ENCODE peak calls at places on chromosomes 16 and 17, in six cellular contexts. H, F, O, J, C and A are unnamed samples.

GRCh38 chr17:29677139-29677834 is 54.6 kb upstream of the CORO6 start:
- DNase-seq in J (no peak), O (no peak), H (no peak), F (no peak), C (peak), A (no peak)

GRCh38 chr17:5700791-5701190 is 116.5 kb upstream of the NLRP1 start:
- DNase-seq in H (no peak), F (no peak), O (no peak), C (no peak), J (no peak), A (no peak)

GRCh38 chr17:50956409-50956749 is 90.2 kb upstream of the TOB1 start:
- DNase-seq in O (no peak), H (no peak), C (no peak), J (no peak), F (no peak), A (no peak)

GRCh38 chr17:83125515-83126274 is 46.3 kb downstream of the METRNL start:
- DNase-seq in C (no peak), O (no peak), F (no peak), J (no peak), H (no peak), A (no peak)

GRCh38 chr17:34178047-34178446 is 77.0 kb upstream of the CCL2 start:
- DNase-seq in H (no peak), F (no peak), J (no peak), O (no peak), C (peak), A (no peak)

GRCh38 chr17:44556854-44557606 is at the start of gene FZD2:
- DNase-seq in J (peak), O (no peak), H (peak), C (peak), F (peak), A (no peak)

GRCh38 chr16:64409762-64410161 is 712.1 kb downstream of the CDH11 start:
- DNase-seq in H (peak), O (no peak), F (no peak), C (no peak), J (no peak), A (no peak)

GRCh38 chr17:4340914-4341615 is 25.4 kb downstream of the UBE2G1 start:
- DNase-seq in H (no peak), F (no peak), J (no peak), O (no peak), C (no peak), A (no peak)

GRCh38 chr17:2084129-2084765 is 29.3 kb downstream of the HIC1 start:
- DNase-seq in C (no peak), O (no peak), J (no peak), F (no peak), H (peak), A (no peak)

GRCh38 chr17:64938925-64939474 is 19.7 kb upstream of the LRRC37A3 start:
- DNase-seq in C (no peak), F (peak), J (no peak), H (peak), O (no peak), A (peak)

GRCh38 chr16:51553314-51553713 is 402.2 kb upstream of the SALL1 start:
- DNase-seq in O (no peak), H (no peak), F (no peak), C (no peak), J (no peak), A (no peak)

GRCh38 chr17:16346721-16347271 is 6.5 kb downstream of the CENPV start:
- DNase-seq in O (no peak), J (no peak), C (no peak), F (no peak), H (no peak), A (no peak)

GRCh38 chr17:49576121-49576905 is 642 bp downstream of the NXPH3 start:
- DNase-seq in H (peak), F (no peak), O (no peak), J (no peak), C (no peak), A (no peak)

GRCh38 chr16:49835116-49835880 is 20.6 kb downstream of the ZNF423 start:
- DNase-seq in O (no peak), H (no peak), C (no peak), J (no peak), F (no peak), A (no peak)

GRCh38 chr17:76417499-76418143 is 33.2 kb downstream of the SPHK1 start:
- DNase-seq in C (no peak), H (no peak), O (no peak), J (no peak), F (no peak), A (no peak)

GRCh38 chr17:46943511-46944393 is 20.8 kb downstream of the GOSR2 start:
- DNase-seq in O (no peak), J (no peak), F (no peak), C (no peak), H (peak), A (no peak)

GRCh38 chr16:86191663-86192062 is 292.7 kb downstream of the IRF8 start:
- DNase-seq in O (no peak), F (no peak), J (no peak), H (no peak), C (no peak), A (no peak)

GRCh38 chr17:53627511-53627910 is 195.2 kb upstream of the KIF2B start:
- DNase-seq in J (no peak), H (no peak), O (no peak), C (no peak), F (no peak), A (no peak)

GRCh38 chr17:45273551-45273957 is 11.7 kb upstream of the SPATA32 start:
- DNase-seq in H (no peak), O (no peak), F (no peak), C (no peak), J (no peak), A (no peak)

GRCh38 chr16:3706253-3707145 is 10.8 kb downstream of the TRAP1 start:
- DNase-seq in J (no peak), O (no peak), C (no peak), H (no peak), F (no peak), A (no peak)

GRCh38 chr17:82962163-82962720 is 117.2 kb upstream of the METRNL start:
- DNase-seq in C (no peak), O (no peak), F (no peak), H (no peak), J (no peak), A (no peak)

GRCh38 chr17:75785770-75786538 is 1.3 kb downstream of the UNK start:
- DNase-seq in O (no peak), J (no peak), F (no peak), C (peak), H (no peak), A (no peak)

GRCh38 chr17:28720247-28720996 is 637 bp downstream of the RPL23A start:
- DNase-seq in O (no peak), C (peak), J (no peak), F (no peak), H (no peak), A (no peak)

GRCh38 chr16:83335076-83335475 is 472.7 kb upstream of the HSBP1 start:
- DNase-seq in C (no peak), J (no peak), O (no peak), F (no peak), H (no peak), A (no peak)

GRCh38 chr17:5410594-5411272 is 8.7 kb downstream of the NUP88 start:
- DNase-seq in J (no peak), H (no peak), O (no peak), F (no peak), C (no peak), A (no peak)

GRCh38 chr17:10349403-10349802 is 23.4 kb downstream of the MYH13 start:
- DNase-seq in O (no peak), H (no peak), J (no peak), C (peak), F (peak), A (no peak)

GRCh38 chr17:82740906-82741759 is 5.7 kb downstream of the FN3K start:
- DNase-seq in O (no peak), J (no peak), C (no peak), H (peak), F (no peak), A (no peak)

GRCh38 chr16:50861926-50862325 is 120.0 kb downstream of the CYLD start:
- DNase-seq in O (no peak), H (no peak), F (no peak), C (no peak), J (no peak), A (no peak)

GRCh38 chr17:48892940-48893645 is 506 bp downstream of the ATP5MC1 start:
- DNase-seq in C (no peak), H (no peak), F (no peak), J (no peak), O (no peak), A (no peak)

GRCh38 chr17:69268442-69269068 is 39.9 kb upstream of the ABCA10 start:
- DNase-seq in F (no peak), H (no peak), C (no peak), O (no peak), J (no peak), A (no peak)

GRCh38 chr16:80324371-80324770 is 216.4 kb upstream of the DYNLRB2 start:
- DNase-seq in O (no peak), F (no peak), H (no peak), C (no peak), J (no peak), A (no peak)

GRCh38 chr16:31529398-31530312 is 2.0 kb downstream of the AHSP start:
- DNase-seq in H (no peak), C (no peak), J (no peak), F (no peak), O (no peak), A (no peak)

GRCh38 chr17:45336390-45337182 is 19.8 kb upstream of the MAP3K14 start:
- DNase-seq in O (no peak), H (no peak), J (no peak), F (no peak), C (no peak), A (no peak)

GRCh38 chr17:35578929-35579448 is 618 bp upstream of the PEX12 start:
- DNase-seq in F (no peak), O (no peak), H (no peak), C (no peak), J (no peak), A (no peak)

GRCh38 chr17:16080366-16080765 is 80.7 kb downstream of the TTC19 start:
- DNase-seq in F (no peak), J (no peak), O (no peak), C (no peak), H (no peak), A (no peak)

GRCh38 chr17:75778861-75779249 is 5.8 kb upstream of the UNK start:
- DNase-seq in F (no peak), C (no peak), H (no peak), J (no peak), O (peak), A (no peak)

GRCh38 chr16:22898874-22899348 is 84.9 kb downstream of the HS3ST2 start:
- DNase-seq in F (peak), C (peak), O (peak), J (peak), H (peak), A (peak)